ENCODE peak calls at places on chromosomes 13 and 19, in four cellular contexts. P, H, X and Z are unnamed samples.

GRCh38 chr13:25478186-25478585 is 106.4 kb downstream of the ATP8A2 start:
- DNase-seq in P (no peak), H (no peak), X (no peak), Z (no peak)

GRCh38 chr13:40272776-40273139 is 393.7 kb downstream of the FOXO1 start:
- DNase-seq in P (no peak), X (no peak), H (no peak), Z (no peak)

GRCh38 chr19:41352609-41353465 is 885 bp downstream of the TGFB1 start:
- DNase-seq in P (peak; percentile 70), H (peak; percentile 81), X (no peak), Z (peak; percentile 33)

GRCh38 chr13:60112771-60113170 is 51.0 kb downstream of the DIAPH3 start:
- DNase-seq in X (no peak), P (no peak), H (no peak), Z (no peak)

GRCh38 chr13:47117268-47117667 is 220.4 kb upstream of the HTR2A start:
- DNase-seq in H (no peak), X (peak; percentile 11), P (no peak), Z (no peak)

GRCh38 chr19:34503546-34504272 is 22.2 kb downstream of the WTIP start:
- DNase-seq in P (no peak), H (no peak), X (no peak), Z (no peak)

GRCh38 chr19:10548746-10549276 is 5.1 kb downstream of the ATG4D start:
- DNase-seq in H (no peak), P (no peak), X (no peak), Z (no peak)

GRCh38 chr13:98571955-98572662 is 4.8 kb downstream of the STK24 start:
- DNase-seq in X (peak; percentile 80), P (no peak), H (no peak), Z (no peak)

GRCh38 chr19:56120371-56121179 is 520 bp downstream of the ZNF787 start:
- DNase-seq in P (peak; percentile 71), H (peak; percentile 75), X (no peak), Z (peak; percentile 65)

GRCh38 chr13:49220035-49220855 is at the start of gene MLNR:
- DNase-seq in X (no peak), P (no peak), H (peak; percentile 36), Z (no peak)

GRCh38 chr19:51016798-51017683 is 2.5 kb downstream of the KLK10 start:
- DNase-seq in H (peak; percentile 42), P (peak; percentile 54), X (no peak), Z (peak; percentile 63)

GRCh38 chr13:112761701-112762689 is 72.2 kb downstream of the ATP11A start:
- DNase-seq in P (no peak), H (no peak), X (no peak), Z (no peak)

GRCh38 chr19:47094557-47095517 is 18.7 kb downstream of the ZC3H4 start:
- DNase-seq in H (peak; percentile 9), P (no peak), X (no peak), Z (no peak)

GRCh38 chr19:16778796-16779411 is 50.3 kb upstream of the SIN3B start:
- DNase-seq in P (peak; percentile 10), X (peak; percentile 8), H (peak; percentile 12), Z (no peak)

GRCh38 chr13:94640676-94641075 is 39.0 kb downstream of the GPR180 start:
- DNase-seq in H (no peak), P (no peak), X (no peak), Z (no peak)

GRCh38 chr19:17549088-17549740 is 6.2 kb upstream of the COLGALT1 start:
- DNase-seq in H (no peak), P (no peak), X (no peak), Z (no peak)

GRCh38 chr13:97385146-97385545 is 48.8 kb upstream of the RAP2A start:
- DNase-seq in P (no peak), X (no peak), H (no peak), Z (no peak)

GRCh38 chr13:92804346-92804745 is 422.3 kb upstream of the GPC6 start:
- DNase-seq in P (no peak), H (no peak), X (no peak), Z (no peak)

GRCh38 chr13:60540276-60540675 is 143.3 kb downstream of the TDRD3 start:
- DNase-seq in H (no peak), P (no peak), X (no peak), Z (no peak)

GRCh38 chr19:3479177-3479818 is 1.0 kb downstream of the SMIM24 start:
- DNase-seq in P (peak; percentile 13), X (no peak), H (peak; percentile 53), Z (no peak)

GRCh38 chr13:32255744-32256120 is 59.4 kb downstream of the ZAR1L start:
- DNase-seq in P (no peak), H (no peak), X (no peak), Z (no peak)

GRCh38 chr13:84641491-84641890 is 759.2 kb upstream of the SLITRK1 start:
- DNase-seq in P (no peak), H (no peak), X (no peak), Z (no peak)

GRCh38 chr13:32228330-32229041 is 86.7 kb downstream of the ZAR1L start:
- DNase-seq in P (no peak), H (no peak), X (no peak), Z (no peak)

GRCh38 chr13:23140492-23140891 is 40.3 kb upstream of the SGCG start:
- DNase-seq in P (no peak), X (no peak), H (no peak), Z (no peak)

GRCh38 chr19:32196690-32197420 is 148.6 kb upstream of the ZNF507 start:
- DNase-seq in H (no peak), P (no peak), X (no peak), Z (no peak)

GRCh38 chr13:73722120-73722519 is 412.1 kb downstream of the KLF12 start:
- DNase-seq in X (no peak), H (no peak), P (no peak), Z (no peak)